ENCODE peak calls at places on chromosome 3, in six cellular contexts. N is GM06990, E is foreskin fibroblast, Y is breast epithelium, K is fibroblast of pulmonary artery, Z is cardiac fibroblast. J is an unnamed sample.

GRCh38 chr3:114498779-114499370 is 205.0 kb downstream of the TIGIT start:
- DNase-seq in Z (peak), E (peak), N (no peak), K (peak), Y (no peak), J (peak)

GRCh38 chr3:32447865-32448400 is 54.7 kb downstream of the CMTM6 start:
- DNase-seq in Z (no peak), K (no peak), E (no peak), N (no peak), Y (no peak), J (no peak)

GRCh38 chr3:57224856-57225255 is 2.7 kb upstream of the APPL1 start:
- DNase-seq in E (no peak), N (no peak), K (peak), Z (peak), Y (no peak), J (no peak)

GRCh38 chr3:31288641-31289100 is 244.1 kb upstream of the STT3B start:
- DNase-seq in Z (peak), N (no peak), K (peak), Y (peak), E (peak), J (peak)

GRCh38 chr3:106215047-106215446 is 346.2 kb upstream of the CBLB start:
- DNase-seq in Z (no peak), K (no peak), N (no peak), E (no peak), Y (no peak), J (no peak)

GRCh38 chr3:120615863-120616599 is 19.9 kb downstream of the NDUFB4 start:
- DNase-seq in N (no peak), Z (peak), K (peak), E (peak), Y (no peak), J (peak)

GRCh38 chr3:122060044-122060694 is 5.0 kb downstream of the CD86 start:
- DNase-seq in K (no peak), N (no peak), E (no peak), Y (no peak), Z (no peak), J (no peak)

GRCh38 chr3:52895416-52895815 is 1.9 kb downstream of the STIMATE start:
- DNase-seq in E (no peak), Y (no peak), K (no peak), N (no peak), Z (no peak), J (no peak)

GRCh38 chr3:109923431-109923830 is 586.1 kb upstream of the DPPA4 start:
- DNase-seq in Y (no peak), Z (no peak), K (no peak), N (no peak), E (no peak), J (no peak)

GRCh38 chr3:187212705-187213104 is 15.4 kb downstream of the RTP1 start:
- DNase-seq in K (no peak), Z (peak), E (no peak), N (no peak), Y (no peak), J (no peak)

GRCh38 chr3:56812749-56813655 is 11.3 kb upstream of the ARHGEF3 start:
- DNase-seq in K (peak), N (no peak), Y (peak), Z (peak), E (no peak), J (no peak)

GRCh38 chr3:100416863-100417262 is 15.5 kb downstream of the LNP1 start:
- DNase-seq in E (no peak), K (no peak), N (no peak), Z (no peak), Y (no peak), J (no peak)

GRCh38 chr3:161415506-161416231 is 44.4 kb upstream of the SPTSSB start:
- DNase-seq in E (peak), Y (peak), Z (peak), K (peak), N (no peak), J (peak)

GRCh38 chr3:157130138-157130880 is 29.6 kb downstream of the CCNL1 start:
- DNase-seq in K (peak), Z (peak), E (peak), Y (peak), N (peak), J (peak)

GRCh38 chr3:158642005-158642404 is 2.3 kb upstream of the GFM1 start:
- DNase-seq in K (no peak), N (no peak), E (no peak), Y (no peak), Z (no peak), J (no peak)

GRCh38 chr3:71858493-71859127 is 73.7 kb upstream of the PROK2 start:
- DNase-seq in E (no peak), N (no peak), K (no peak), Z (no peak), Y (no peak), J (no peak)

GRCh38 chr3:135514064-135514455 is 451.5 kb upstream of the PPP2R3A start:
- DNase-seq in Y (no peak), N (no peak), E (peak), Z (no peak), K (no peak), J (no peak)

GRCh38 chr3:178474526-178474925 is 61.7 kb upstream of the KCNMB2 start:
- DNase-seq in Y (no peak), K (no peak), E (no peak), Z (no peak), N (no peak), J (no peak)

GRCh38 chr3:89108154-89108553 is 733 bp downstream of the EPHA3 start:
- DNase-seq in E (no peak), Y (no peak), K (no peak), N (no peak), Z (no peak), J (no peak)

GRCh38 chr3:78913711-78914110 is 854.1 kb downstream of the ROBO1 start:
- DNase-seq in E (no peak), Z (no peak), K (no peak), N (no peak), Y (no peak), J (no peak)

GRCh38 chr3:35931867-35932266 is 292.5 kb downstream of the ARPP21 start:
- DNase-seq in Y (no peak), Z (no peak), N (no peak), K (peak), E (no peak), J (no peak)

GRCh38 chr3:45055411-45056143 is 29.5 kb downstream of the CLEC3B start:
- DNase-seq in E (peak), N (no peak), K (peak), Z (peak), Y (no peak), J (peak)

GRCh38 chr3:179418610-179419009 is 32.7 kb downstream of the GNB4 start:
- DNase-seq in Z (no peak), N (no peak), E (no peak), Y (no peak), K (no peak), J (no peak)

GRCh38 chr3:162096874-162097273 is 600.3 kb downstream of the OTOL1 start:
- DNase-seq in N (no peak), E (no peak), Z (no peak), K (no peak), Y (no peak), J (no peak)

GRCh38 chr3:20683912-20684311 is 497.9 kb upstream of the SGO1 start:
- DNase-seq in Z (peak), N (no peak), Y (no peak), E (peak), K (peak), J (peak)

GRCh38 chr3:61560452-61561373 is 658 bp upstream of the PTPRG start:
- DNase-seq in N (peak), Y (peak), Z (peak), K (peak), E (peak), J (peak)

GRCh38 chr3:4786431-4786830 is 192.8 kb upstream of the BHLHE40 start:
- DNase-seq in N (no peak), K (no peak), Y (peak), Z (no peak), E (no peak), J (no peak)

GRCh38 chr3:177827517-177828249 is 630.4 kb upstream of the TBL1XR1 start:
- DNase-seq in Z (peak), Y (no peak), K (peak), E (peak), N (no peak), J (peak)

GRCh38 chr3:189355481-189356201 is 183.9 kb downstream of the TPRG1 start:
- DNase-seq in Z (peak), N (no peak), Y (no peak), K (peak), E (peak), J (no peak)

GRCh38 chr3:124203292-124203691 is 211.4 kb upstream of the ROPN1 start:
- DNase-seq in N (no peak), Y (no peak), K (no peak), Z (no peak), E (no peak), J (no peak)

GRCh38 chr3:71513495-71513894 is 70.0 kb downstream of the FOXP1 start:
- DNase-seq in K (no peak), N (no peak), Y (no peak), E (no peak), Z (no peak), J (no peak)

GRCh38 chr3:105401691-105402149 is 35.0 kb downstream of the ALCAM start:
- DNase-seq in Z (peak), Y (no peak), K (no peak), N (no peak), E (no peak), J (no peak)

GRCh38 chr3:132262305-132262704 is 54.9 kb upstream of the ACP3 start:
- DNase-seq in Y (no peak), K (no peak), N (no peak), E (no peak), Z (no peak), J (no peak)

GRCh38 chr3:194999491-194999890 is 271.5 kb downstream of the XXYLT1 start:
- DNase-seq in Z (no peak), E (no peak), K (no peak), N (no peak), Y (no peak), J (no peak)

GRCh38 chr3:19216669-19217337 is 68.5 kb downstream of the KCNH8 start:
- DNase-seq in N (no peak), K (no peak), Y (peak), Z (peak), E (no peak), J (no peak)

GRCh38 chr3:49638445-49638844 is 35.7 kb upstream of the APEH start:
- DNase-seq in Y (no peak), E (peak), Z (peak), K (peak), N (no peak), J (peak)

GRCh38 chr3:173911446-173911845 is 513.9 kb downstream of the NLGN1 start:
- DNase-seq in Z (peak), Y (no peak), E (no peak), N (no peak), K (no peak), J (no peak)

GRCh38 chr3:55172913-55173312 is 245.1 kb upstream of the LRTM1 start:
- DNase-seq in Y (no peak), N (no peak), K (no peak), Z (no peak), E (no peak), J (no peak)

DNA sequence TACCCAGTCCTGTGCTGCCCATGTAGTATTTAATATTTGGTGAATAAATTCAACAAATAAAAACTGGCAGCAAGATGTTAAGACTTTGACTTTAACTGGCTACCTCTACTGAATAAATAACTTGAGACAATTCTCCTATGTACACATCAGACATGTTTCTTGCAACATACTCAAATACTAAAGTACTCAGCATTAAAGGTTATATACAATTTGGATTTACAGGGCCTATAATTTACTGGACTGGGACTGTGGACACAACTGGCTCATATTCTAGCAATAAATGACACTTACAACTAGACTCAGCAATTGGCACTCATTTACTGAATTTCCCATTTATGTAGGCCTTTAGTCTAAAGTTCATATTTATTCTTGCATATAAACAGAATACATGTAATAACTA is 2.4 kb downstream of the RPL22L1 start:
- DNase-seq in K (no peak), E (no peak), Y (no peak), N (no peak), Z (no peak), J (no peak)
- H3K4me3 ChIP-seq in K (peak), E (peak), Y (no peak), N (peak), Z (no peak), J (peak)

GRCh38 chr3:84974347-84974746 is 15.6 kb downstream of the CADM2 start:
- DNase-seq in N (no peak), E (no peak), K (no peak), Z (no peak), Y (no peak), J (no peak)
- TF ChIP-seq CTCF in N (no peak), E (no peak), K (no peak), Z (no peak), Y (no peak), J (no peak)

GRCh38 chr3:150825916-150826377 is 63.0 kb upstream of the SIAH2 start:
- DNase-seq in N (no peak), K (no peak), E (no peak), Z (no peak), Y (no peak), J (no peak)
- H3K4me3 ChIP-seq in N (no peak), K (no peak), E (no peak), Z (no peak), Y (no peak), J (no peak)

GRCh38 chr3:36957072-36957471 is 12.2 kb upstream of the TRANK1 start:
- DNase-seq in Y (no peak), Z (no peak), E (no peak), K (no peak), N (no peak), J (no peak)
- TF ChIP-seq CTCF in Y (no peak), Z (no peak), E (no peak), K (no peak), N (peak), J (no peak)